ENCODE peak calls at places on chromosomes 6 and 20, in ten cellular contexts. F is cardiac muscle cell; G is thoracic aorta; B is HFF-Myc; Y is type B pancreatic cell; R is BJ; V is hepatocyte; Z is AG10803; J is endothelial cell; N is activated CD8-positive, alpha-beta T cell treated with anti-CD3 and anti-CD28 coated beads for 36 hours. H is an unnamed sample.

GRCh38 chr6:105151644-105152043 is 28.2 kb downstream of the POPDC3 start:
- DNase-seq in G (no peak), Y (no peak), Z (no peak), V (no peak), R (no peak), N (no peak), F (no peak), J (no peak), B (no peak), H (no peak)

GRCh38 chr6:165458134-165458533 is 148.7 kb upstream of the C6orf118 start:
- DNase-seq in J (no peak), V (no peak), R (no peak), N (no peak), B (no peak), Z (no peak), G (no peak), F (no peak), Y (no peak), H (no peak)

GRCh38 chr6:17276766-17277165 is 4.4 kb upstream of the RBM24 start:
- DNase-seq in J (no peak), B (no peak), N (no peak), F (no peak), G (no peak), Y (no peak), R (no peak), V (no peak), Z (peak), H (no peak)

GRCh38 chr20:5970381-5970780 is 19.9 kb downstream of the MCM8 start:
- DNase-seq in F (no peak), N (no peak), J (no peak), Z (no peak), V (no peak), G (no peak), B (no peak), Y (no peak), R (no peak), H (no peak)

GRCh38 chr6:144989319-144990099 is 704.4 kb downstream of the UTRN start:
- DNase-seq in R (no peak), G (no peak), F (no peak), V (no peak), Y (no peak), J (no peak), Z (peak), N (no peak), B (no peak), H (no peak)

GRCh38 chr6:15674690-15675386 is 12.0 kb upstream of the DTNBP1 start:
- DNase-seq in V (no peak), B (no peak), Z (no peak), F (no peak), N (no peak), J (no peak), Y (no peak), G (no peak), R (no peak), H (peak)

GRCh38 chr20:54292186-54292585 is 84.3 kb downstream of the PFDN4 start:
- DNase-seq in J (no peak), R (no peak), G (no peak), N (no peak), Z (peak), F (peak), Y (no peak), V (no peak), B (peak), H (no peak)

GRCh38 chr6:118509009-118509617 is 39.0 kb upstream of the PLN start:
- DNase-seq in Y (no peak), G (no peak), B (no peak), V (peak), N (peak), R (no peak), Z (peak), F (peak), J (no peak), H (no peak)

GRCh38 chr6:119891638-119892037 is 542.1 kb upstream of the MAN1A1 start:
- DNase-seq in V (no peak), J (no peak), F (no peak), Z (no peak), B (no peak), N (no peak), G (no peak), R (no peak), Y (no peak), H (no peak)

GRCh38 chr6:149642829-149643580 is 5.5 kb downstream of the KATNA1 start:
- DNase-seq in F (peak), J (no peak), R (no peak), N (no peak), B (no peak), Z (peak), Y (no peak), G (no peak), V (no peak), H (no peak)

GRCh38 chr6:38157905-38158304 is 338.4 kb downstream of the ZFAND3 start:
- DNase-seq in J (no peak), V (no peak), F (no peak), Z (no peak), B (no peak), N (no peak), G (no peak), Y (no peak), R (no peak), H (no peak)

GRCh38 chr6:134132494-134133141 is 80.2 kb upstream of the SLC2A12 start:
- DNase-seq in N (no peak), R (peak), F (peak), Z (peak), B (no peak), Y (no peak), G (no peak), J (no peak), V (no peak), H (no peak)

GRCh38 chr20:32737371-32738223 is 5.7 kb downstream of the COMMD7 start:
- DNase-seq in R (peak), B (peak), Z (peak), J (no peak), F (peak), V (no peak), G (no peak), Y (no peak), N (peak), H (no peak)

GRCh38 chr6:39786636-39787035 is 5.5 kb upstream of the DAAM2 start:
- DNase-seq in G (no peak), Y (no peak), J (no peak), R (no peak), V (no peak), N (no peak), F (no peak), B (no peak), Z (peak), H (no peak)

GRCh38 chr6:106547053-106547414 is 82.3 kb downstream of the RTN4IP1 start:
- DNase-seq in G (no peak), J (no peak), Y (no peak), V (no peak), R (no peak), B (no peak), N (no peak), F (no peak), Z (no peak), H (no peak)

GRCh38 chr20:58986968-58987517 is 6.0 kb downstream of the NELFCD start:
- DNase-seq in B (no peak), J (no peak), R (no peak), Z (no peak), N (no peak), V (no peak), F (no peak), Y (peak), G (no peak), H (no peak)

GRCh38 chr6:31356946-31357466 is at the start of gene HLA-B:
- DNase-seq in G (no peak), R (peak), J (no peak), V (peak), N (peak), Z (peak), F (peak), Y (no peak), B (peak), H (peak)

GRCh38 chr6:7197752-7198151 is 90.0 kb downstream of the RREB1 start:
- DNase-seq in B (no peak), N (no peak), Z (no peak), J (no peak), G (no peak), Y (no peak), R (no peak), V (no peak), F (no peak), H (no peak)

GRCh38 chr6:10694302-10695085 is at the start of the genes C6orf52 and PAK1IP1:
- DNase-seq in J (peak), F (peak), R (peak), V (peak), B (peak), N (peak), Y (peak), Z (peak), G (peak), H (peak)

GRCh38 chr6:160258346-160259142 is at the start of gene SLC22A2:
- DNase-seq in B (no peak), N (no peak), R (no peak), V (no peak), J (no peak), G (no peak), Y (no peak), F (no peak), Z (no peak), H (no peak)

GRCh38 chr6:101705866-101706265 is 312.4 kb downstream of the GRIK2 start:
- DNase-seq in B (no peak), Y (no peak), J (no peak), V (no peak), F (peak), R (no peak), Z (no peak), N (no peak), G (no peak), H (no peak)

GRCh38 chr6:111530218-111530617 is 47.2 kb upstream of the REV3L start:
- DNase-seq in F (no peak), V (no peak), Y (no peak), Z (no peak), J (no peak), B (no peak), R (no peak), G (no peak), N (no peak), H (no peak)

GRCh38 chr20:4229415-4229814 is 214.1 kb upstream of the RNF24 start:
- DNase-seq in V (no peak), F (no peak), N (no peak), B (no peak), R (no peak), Z (no peak), Y (no peak), J (no peak), G (no peak), H (no peak)

GRCh38 chr6:167407239-167408064 is 82.6 kb downstream of the TTLL2 start:
- DNase-seq in N (no peak), V (no peak), Z (no peak), Y (peak), B (no peak), G (no peak), F (no peak), J (no peak), R (no peak), H (no peak)

GRCh38 chr6:90643366-90643765 is 56.5 kb upstream of the MAP3K7 start:
- DNase-seq in G (no peak), Z (no peak), N (no peak), R (no peak), J (no peak), V (no peak), B (no peak), Y (no peak), F (no peak), H (no peak)

GRCh38 chr6:67814262-67814661 is 820.8 kb upstream of the ADGRB3 start:
- DNase-seq in R (no peak), V (no peak), B (no peak), G (no peak), Y (no peak), J (no peak), F (no peak), Z (no peak), N (no peak), H (no peak)

GRCh38 chr20:3282271-3283221 is 43.6 kb upstream of the SLC4A11 start:
- DNase-seq in J (no peak), N (no peak), R (no peak), B (no peak), G (no peak), Y (no peak), V (no peak), F (no peak), Z (no peak), H (no peak)

GRCh38 chr20:19095762-19096161 is 116.7 kb upstream of the SLC24A3 start:
- DNase-seq in F (no peak), N (no peak), V (no peak), G (no peak), J (no peak), Y (no peak), Z (no peak), B (no peak), R (no peak), H (no peak)

GRCh38 chr20:22846829-22847228 is 188.3 kb upstream of the SSTR4 start:
- DNase-seq in Z (no peak), V (no peak), G (no peak), J (no peak), R (no peak), Y (no peak), F (no peak), N (no peak), B (no peak), H (no peak)

GRCh38 chr6:137487947-137488735 is 6.1 kb downstream of the OLIG3 start:
- DNase-seq in V (no peak), Z (no peak), G (no peak), N (peak), F (no peak), J (no peak), Y (peak), R (no peak), B (no peak), H (no peak)

GRCh38 chr6:3211681-3212080 is 15.8 kb downstream of the TUBB2B start:
- DNase-seq in R (no peak), B (no peak), Z (peak), G (no peak), N (no peak), J (no peak), F (peak), V (no peak), Y (no peak), H (no peak)

GRCh38 chr6:128882991-128883571 is at the start of gene LAMA2:
- DNase-seq in V (peak), Z (peak), J (peak), N (peak), Y (peak), B (peak), R (peak), G (peak), F (peak), H (peak)

GRCh38 chr20:61909821-61910220 is 155.9 kb downstream of the TAF4 start:
- DNase-seq in R (no peak), Z (no peak), G (no peak), B (no peak), V (no peak), F (no peak), J (no peak), N (no peak), Y (no peak), H (no peak)

GRCh38 chr20:49320460-49320859 is 42.6 kb upstream of the ZNFX1 start:
- DNase-seq in N (no peak), Z (peak), R (no peak), Y (no peak), F (peak), V (peak), B (no peak), G (no peak), J (peak), H (peak)
- TF ChIP-seq CTCF in N (no peak), Z (peak), R (peak), Y (peak), F (peak), V (peak), B (no peak), G (peak), J (peak), H (peak)

GRCh38 chr6:36320475-36320874 is 16.2 kb downstream of the BNIP5 start:
- DNase-seq in R (no peak), N (no peak), J (no peak), G (no peak), B (no peak), Z (no peak), Y (no peak), F (no peak), V (peak), H (no peak)
- TF ChIP-seq CTCF in R (no peak), N (no peak), J (no peak), G (no peak), B (no peak), Z (no peak), Y (no peak), F (no peak), V (no peak), H (no peak)

GRCh38 chr6:132780770-132781371 is 17.6 kb downstream of the SLC18B1 start:
- DNase-seq in J (no peak), B (no peak), Z (peak), R (no peak), G (no peak), F (peak), Y (no peak), V (peak), N (peak), H (no peak)
- TF ChIP-seq CTCF in J (peak), B (peak), Z (peak), R (peak), G (peak), F (peak), Y (peak), V (peak), N (peak), H (peak)

GRCh38 chr6:34970487-34970886 is 81.4 kb downstream of the ANKS1A start:
- DNase-seq in F (no peak), V (no peak), G (no peak), R (no peak), Y (no peak), J (no peak), Z (peak), B (no peak), N (no peak), H (no peak)

GRCh38 chr6:34970962-34971361 is 81.9 kb downstream of the ANKS1A start:
- DNase-seq in B (peak), N (no peak), F (peak), Z (peak), R (peak), V (no peak), J (no peak), Y (no peak), G (no peak), H (no peak)

GRCh38 chr6:34969662-34970265 is 80.7 kb downstream of the ANKS1A start:
- DNase-seq in Y (no peak), N (no peak), J (no peak), R (no peak), V (no peak), Z (no peak), F (no peak), G (no peak), B (no peak), H (no peak)

GRCh38 chr6:34973547-34974248 is 84.6 kb downstream of the ANKS1A start:
- DNase-seq in N (peak), B (no peak), Y (no peak), G (no peak), F (peak), V (no peak), R (no peak), Z (no peak), J (no peak), H (no peak)

DNA sequence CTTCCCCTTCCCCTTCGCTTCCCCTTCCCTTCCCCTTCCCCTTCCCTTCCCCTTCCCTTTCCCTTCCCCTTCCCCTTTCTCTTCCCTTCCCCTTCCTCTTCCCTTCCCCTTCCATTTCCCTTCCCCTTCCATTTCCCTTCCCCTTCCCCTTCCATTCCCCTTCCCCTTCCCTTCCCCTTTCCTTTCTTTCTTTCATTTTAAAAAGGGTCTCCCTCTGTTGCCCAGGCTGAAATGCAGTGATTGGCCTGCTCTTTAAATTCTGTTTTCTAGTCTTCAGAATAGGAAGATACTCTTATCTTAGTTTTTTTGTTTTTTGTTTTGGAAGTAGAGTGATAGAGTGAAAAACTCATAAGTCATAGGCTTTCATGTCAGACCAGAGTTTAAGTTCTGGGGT is 85.2 kb downstream of the ANKS1A start:
- DNase-seq in Z (no peak), N (no peak), G (no peak), Y (no peak), F (no peak), R (no peak), B (no peak), V (no peak), J (no peak), H (no peak)
- TF ChIP-seq CTCF in Z (no peak), N (no peak), G (no peak), Y (no peak), F (no peak), R (no peak), B (no peak), V (no peak), J (no peak), H (no peak)

H was measured in nephron progenitor cell.